ENCODE peak calls at places on chromosomes 5 and 9, in five cellular contexts. One of them, this sample, is unnamed. For H3K36me3, the result is how much of the 10 kb centered on the place peaks cover.

GRCh38 chr5:125129151-125129806 is 382.8 kb upstream of the ZNF608 start:
- DNase-seq in Peyer's patch: no peak
- DNase-seq in heart left ventricle: no peak
- DNase-seq in endothelial cell of umbilical vein: peak
- DNase-seq in IMR-90: no peak
- DNase-seq in this sample: no peak

GRCh38 chr9:136901516-136902258 is 15.4 kb downstream of the TRAF2 start:
- DNase-seq in Peyer's patch: peak
- DNase-seq in heart left ventricle: peak
- DNase-seq in endothelial cell of umbilical vein: peak
- DNase-seq in IMR-90: peak
- DNase-seq in this sample: no peak

GRCh38 chr9:135340143-135340655 is 139.4 kb upstream of the PPP1R26 start:
- DNase-seq in Peyer's patch: no peak
- DNase-seq in heart left ventricle: no peak
- DNase-seq in endothelial cell of umbilical vein: no peak
- DNase-seq in IMR-90: no peak
- DNase-seq in this sample: no peak

GRCh38 chr9:104903609-104904008 is 24.3 kb downstream of the ABCA1 start:
- DNase-seq in Peyer's patch: no peak
- DNase-seq in heart left ventricle: no peak
- DNase-seq in endothelial cell of umbilical vein: no peak
- DNase-seq in IMR-90: peak
- DNase-seq in this sample: no peak

GRCh38 chr5:83570916-83571315 is 99.4 kb downstream of the VCAN start:
- DNase-seq in Peyer's patch: no peak
- DNase-seq in heart left ventricle: no peak
- DNase-seq in endothelial cell of umbilical vein: no peak
- DNase-seq in IMR-90: peak
- DNase-seq in this sample: no peak

GRCh38 chr5:54024466-54024865 is 285.9 kb downstream of the ARL15 start:
- DNase-seq in Peyer's patch: no peak
- DNase-seq in heart left ventricle: no peak
- DNase-seq in endothelial cell of umbilical vein: no peak
- DNase-seq in IMR-90: peak
- DNase-seq in this sample: no peak

GRCh38 chr5:126503602-126504104 is 80.4 kb downstream of the GRAMD2B start:
- DNase-seq in Peyer's patch: peak
- DNase-seq in heart left ventricle: no peak
- DNase-seq in endothelial cell of umbilical vein: peak
- DNase-seq in IMR-90: peak
- DNase-seq in this sample: peak

GRCh38 chr5:15500326-15500958 is 462 bp downstream of the FBXL7 start:
- DNase-seq in Peyer's patch: peak
- DNase-seq in heart left ventricle: peak
- DNase-seq in endothelial cell of umbilical vein: peak
- DNase-seq in IMR-90: peak
- DNase-seq in this sample: peak

GRCh38 chr5:17343675-17344074 is 126.2 kb downstream of the BASP1 start:
- DNase-seq in Peyer's patch: no peak
- DNase-seq in heart left ventricle: no peak
- DNase-seq in endothelial cell of umbilical vein: peak
- DNase-seq in IMR-90: peak
- DNase-seq in this sample: no peak

GRCh38 chr5:65776707-65777141 is 54.7 kb downstream of the NLN start:
- DNase-seq in Peyer's patch: no peak
- DNase-seq in heart left ventricle: no peak
- DNase-seq in endothelial cell of umbilical vein: no peak
- DNase-seq in IMR-90: peak
- DNase-seq in this sample: no peak

GRCh38 chr5:150560401-150561191 is 52.7 kb downstream of the NDST1 start:
- DNase-seq in Peyer's patch: peak
- DNase-seq in heart left ventricle: peak
- DNase-seq in endothelial cell of umbilical vein: peak
- DNase-seq in IMR-90: peak
- DNase-seq in this sample: peak

GRCh38 chr5:50320131-50320749 is 120.8 kb downstream of the EMB start:
- DNase-seq in Peyer's patch: no peak
- DNase-seq in heart left ventricle: no peak
- DNase-seq in endothelial cell of umbilical vein: no peak
- DNase-seq in IMR-90: no peak
- DNase-seq in this sample: no peak

GRCh38 chr5:50328193-50328729 is 112.8 kb downstream of the EMB start:
- DNase-seq in Peyer's patch: no peak
- DNase-seq in heart left ventricle: no peak
- DNase-seq in endothelial cell of umbilical vein: no peak
- DNase-seq in IMR-90: no peak
- DNase-seq in this sample: no peak

GRCh38 chr5:50325237-50325832 is 115.8 kb downstream of the EMB start:
- DNase-seq in Peyer's patch: no peak
- DNase-seq in heart left ventricle: no peak
- DNase-seq in endothelial cell of umbilical vein: peak
- DNase-seq in IMR-90: peak
- DNase-seq in this sample: no peak
- TF ChIP-seq POLR2A in Peyer's patch: no peak
- TF ChIP-seq POLR2A in heart left ventricle: no peak
- TF ChIP-seq POLR2A in endothelial cell of umbilical vein: no peak
- TF ChIP-seq POLR2A in IMR-90: no peak
- TF ChIP-seq POLR2A in this sample: no peak

GRCh38 chr5:180797256-180798192 is 5.1 kb downstream of the MGAT1 start:
- DNase-seq in Peyer's patch: no peak
- DNase-seq in heart left ventricle: no peak
- DNase-seq in endothelial cell of umbilical vein: no peak
- DNase-seq in IMR-90: no peak
- DNase-seq in this sample: no peak
- H3K36me3 ChIP-seq in Peyer's patch: under half
- H3K36me3 ChIP-seq in heart left ventricle: under half
- H3K36me3 ChIP-seq in endothelial cell of umbilical vein: under half
- H3K36me3 ChIP-seq in IMR-90: under half
- H3K36me3 ChIP-seq in this sample: under half

DNA sequence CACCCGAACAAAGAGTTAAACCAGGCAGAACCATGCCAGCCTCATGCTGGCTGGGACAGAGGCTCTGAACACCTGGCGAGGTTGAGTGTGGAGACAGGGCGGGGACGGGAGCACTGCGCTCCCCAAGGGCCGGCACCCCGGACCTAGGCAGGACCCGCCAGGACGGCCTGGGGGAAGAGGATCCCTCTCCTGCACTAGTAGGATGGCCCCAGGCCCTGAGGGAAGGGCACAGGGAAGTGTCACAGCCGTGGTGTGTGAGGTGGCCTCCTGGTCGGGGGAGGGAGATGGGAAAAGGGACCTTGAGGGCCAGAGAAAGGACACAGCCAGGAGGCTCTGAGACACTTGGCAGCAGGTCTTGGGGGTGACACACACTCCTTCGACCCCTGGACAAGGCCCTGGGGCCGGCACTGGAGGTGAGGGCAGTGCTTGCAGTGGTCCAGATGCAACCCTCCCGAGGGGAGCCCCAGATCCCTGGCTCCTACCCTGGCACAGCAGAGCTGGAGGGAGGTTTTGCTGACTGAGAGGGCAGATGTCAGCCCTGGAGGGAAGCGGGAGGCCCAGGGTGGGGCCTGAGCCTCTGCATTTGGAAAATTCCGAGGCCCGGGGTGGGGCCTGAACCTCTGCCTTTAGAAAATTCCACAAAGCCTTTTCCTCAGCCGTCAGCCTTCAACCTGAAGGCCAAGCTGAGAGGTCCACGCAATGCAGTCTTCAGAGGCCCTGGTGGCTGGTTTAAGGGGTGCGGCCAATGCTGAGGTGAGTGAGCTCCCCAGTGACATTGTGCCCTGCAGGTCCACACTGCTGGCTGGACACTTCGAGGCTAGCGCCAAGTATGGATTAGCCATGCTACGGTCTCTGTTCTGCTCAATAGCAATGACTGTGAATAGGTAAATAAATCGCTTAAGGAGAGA is 24.8 kb upstream of the TERT start:
- DNase-seq in Peyer's patch: peak
- DNase-seq in heart left ventricle: no peak
- DNase-seq in endothelial cell of umbilical vein: no peak
- DNase-seq in IMR-90: no peak
- DNase-seq in this sample: no peak
- TF ChIP-seq POLR2A in Peyer's patch: no peak
- TF ChIP-seq POLR2A in heart left ventricle: no peak
- TF ChIP-seq POLR2A in endothelial cell of umbilical vein: no peak
- TF ChIP-seq POLR2A in IMR-90: no peak
- TF ChIP-seq POLR2A in this sample: no peak

GRCh38 chr9:133780962-133781827 is 43.0 kb upstream of the SARDH start:
- DNase-seq in Peyer's patch: no peak
- DNase-seq in heart left ventricle: no peak
- DNase-seq in endothelial cell of umbilical vein: no peak
- DNase-seq in IMR-90: no peak
- DNase-seq in this sample: no peak
- H3K36me3 ChIP-seq in Peyer's patch: half or more
- H3K36me3 ChIP-seq in heart left ventricle: under half
- H3K36me3 ChIP-seq in endothelial cell of umbilical vein: under half
- H3K36me3 ChIP-seq in IMR-90: under half
- H3K36me3 ChIP-seq in this sample: under half

GRCh38 chr5:139273572-139274264 is 19.8 kb upstream of the MATR3 start:
- DNase-seq in Peyer's patch: peak
- DNase-seq in heart left ventricle: peak
- DNase-seq in endothelial cell of umbilical vein: peak
- DNase-seq in IMR-90: peak
- DNase-seq in this sample: peak

GRCh38 chr5:139276426-139276825 is 17.1 kb upstream of the MATR3 start:
- DNase-seq in Peyer's patch: no peak
- DNase-seq in heart left ventricle: no peak
- DNase-seq in endothelial cell of umbilical vein: no peak
- DNase-seq in IMR-90: no peak
- DNase-seq in this sample: no peak

GRCh38 chr5:139273322-139273571 is 20.3 kb upstream of the MATR3 start:
- DNase-seq in Peyer's patch: no peak
- DNase-seq in heart left ventricle: no peak
- DNase-seq in endothelial cell of umbilical vein: no peak
- DNase-seq in IMR-90: no peak
- DNase-seq in this sample: peak

GRCh38 chr5:139277171-139277570 is 16.4 kb upstream of the MATR3 start:
- DNase-seq in Peyer's patch: no peak
- DNase-seq in heart left ventricle: no peak
- DNase-seq in endothelial cell of umbilical vein: peak
- DNase-seq in IMR-90: no peak
- DNase-seq in this sample: no peak

GRCh38 chr5:139275536-139276297 is 17.8 kb upstream of the MATR3 start:
- DNase-seq in Peyer's patch: no peak
- DNase-seq in heart left ventricle: no peak
- DNase-seq in endothelial cell of umbilical vein: no peak
- DNase-seq in IMR-90: no peak
- DNase-seq in this sample: no peak
- TF ChIP-seq POLR2A in Peyer's patch: no peak
- TF ChIP-seq POLR2A in heart left ventricle: no peak
- TF ChIP-seq POLR2A in endothelial cell of umbilical vein: peak
- TF ChIP-seq POLR2A in IMR-90: no peak
- TF ChIP-seq POLR2A in this sample: no peak

DNA sequence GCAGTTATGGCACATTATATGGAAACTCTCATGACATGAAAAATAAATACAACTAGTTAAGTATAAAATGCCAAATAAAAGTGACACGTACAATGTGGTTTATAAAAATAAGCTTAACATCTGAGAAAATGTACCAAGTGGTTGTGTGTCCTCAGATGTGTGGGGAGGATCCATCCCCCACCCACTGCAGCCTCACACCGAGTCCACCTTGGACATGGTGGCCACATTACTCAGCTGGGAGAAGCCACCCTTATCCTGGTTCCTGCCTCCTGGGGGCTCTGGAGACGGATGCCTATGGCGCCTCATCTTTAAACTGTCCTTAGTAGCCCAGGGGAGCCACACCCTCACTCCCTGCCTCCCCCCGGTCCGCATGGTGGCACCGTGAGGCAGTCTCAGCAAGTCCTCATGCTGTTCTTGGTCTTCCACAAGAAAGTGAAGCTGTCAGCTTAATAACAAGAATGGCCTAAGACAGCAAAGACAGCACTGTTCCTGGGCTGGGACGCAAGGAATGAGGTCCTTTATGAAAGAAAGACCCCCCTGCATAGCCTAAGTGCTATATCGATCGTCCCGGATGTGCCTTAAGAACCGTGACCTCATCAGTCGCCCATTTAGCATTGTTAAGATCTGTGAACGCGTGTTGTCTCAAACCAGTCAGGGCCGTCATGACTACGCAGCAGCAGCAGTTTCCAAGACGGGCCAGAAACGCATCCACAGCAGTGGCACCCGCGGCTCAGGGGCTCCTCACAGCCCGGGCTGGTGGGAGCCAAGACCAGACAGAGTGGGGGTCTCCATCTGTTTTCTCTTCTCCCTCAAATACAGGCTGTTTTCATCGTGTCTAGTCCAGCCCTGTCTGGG is 56.4 kb downstream of the IPPK start:
- DNase-seq in Peyer's patch: no peak
- DNase-seq in heart left ventricle: no peak
- DNase-seq in endothelial cell of umbilical vein: no peak
- DNase-seq in IMR-90: no peak
- DNase-seq in this sample: no peak
- H3K36me3 ChIP-seq in Peyer's patch: under half
- H3K36me3 ChIP-seq in heart left ventricle: half or more
- H3K36me3 ChIP-seq in endothelial cell of umbilical vein: under half
- H3K36me3 ChIP-seq in IMR-90: under half
- H3K36me3 ChIP-seq in this sample: under half

DNA sequence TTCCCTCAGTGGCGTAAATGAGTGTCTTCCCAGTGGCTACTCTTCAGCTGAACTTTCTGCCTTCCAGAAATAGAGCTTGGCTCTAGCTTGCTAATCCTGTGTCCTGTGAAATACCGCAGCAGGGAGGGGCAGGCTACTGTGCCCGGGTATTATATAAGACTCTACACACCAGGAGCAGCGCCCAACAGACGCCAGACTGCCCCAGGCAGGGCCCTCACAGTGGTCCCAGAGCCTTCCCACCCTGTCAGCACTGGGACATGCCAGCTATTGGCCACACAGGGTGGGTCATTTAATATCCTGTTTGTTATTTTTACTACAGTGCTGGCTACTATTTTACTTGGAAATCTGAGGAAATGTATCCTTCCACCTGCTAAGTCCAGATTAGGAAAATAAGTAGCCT is 121.0 kb downstream of the FEM1C start:
- DNase-seq in Peyer's patch: peak
- DNase-seq in heart left ventricle: peak
- DNase-seq in endothelial cell of umbilical vein: peak
- DNase-seq in IMR-90: no peak
- DNase-seq in this sample: no peak
- TF ChIP-seq POLR2A in Peyer's patch: no peak
- TF ChIP-seq POLR2A in heart left ventricle: no peak
- TF ChIP-seq POLR2A in endothelial cell of umbilical vein: no peak
- TF ChIP-seq POLR2A in IMR-90: no peak
- TF ChIP-seq POLR2A in this sample: no peak

GRCh38 chr5:154778534-154778933 is 23.4 kb downstream of the LARP1 start:
- DNase-seq in Peyer's patch: peak
- DNase-seq in heart left ventricle: no peak
- DNase-seq in endothelial cell of umbilical vein: no peak
- DNase-seq in IMR-90: no peak
- DNase-seq in this sample: no peak
- H3K36me3 ChIP-seq in Peyer's patch: under half
- H3K36me3 ChIP-seq in heart left ventricle: under half
- H3K36me3 ChIP-seq in endothelial cell of umbilical vein: under half
- H3K36me3 ChIP-seq in IMR-90: under half
- H3K36me3 ChIP-seq in this sample: under half